ENCODE peak calls at places on chromosomes 1 and 21, in seven cellular contexts. C, N, M, H, Y, V and W are unnamed samples.

GRCh38 chr1:160722726-160723125 is 11.1 kb upstream of the CD48 start:
- DNase-seq in C (no peak), N (no peak), M (no peak), H (no peak), Y (no peak), V (no peak), W (no peak)

GRCh38 chr1:245365621-245366020 is 210.8 kb downstream of the KIF26B start:
- DNase-seq in C (no peak), N (no peak), M (no peak), H (no peak), Y (no peak), V (no peak), W (no peak)

GRCh38 chr1:40313329-40313957 is 3.6 kb downstream of the COL9A2 start:
- DNase-seq in C (no peak), N (no peak), M (no peak), H (no peak), Y (peak; percentile 75), V (no peak), W (no peak)

GRCh38 chr1:7010534-7011200 is 225.4 kb downstream of the CAMTA1 start:
- DNase-seq in C (no peak), N (no peak), M (no peak), H (peak; percentile 84), Y (no peak), V (no peak), W (no peak)

GRCh38 chr1:188269956-188270355 is 1441.2 kb downstream of the PLA2G4A start:
- DNase-seq in C (no peak), N (peak; percentile 6), M (no peak), H (no peak), Y (no peak), V (no peak), W (no peak)

GRCh38 chr1:41891403-41891896 is 27.3 kb downstream of the HIVEP3 start:
- DNase-seq in C (peak; percentile 41), N (peak; percentile 54), M (no peak), H (peak; percentile 28), Y (peak; percentile 67), V (peak; percentile 55), W (no peak)

GRCh38 chr1:231040019-231040799 is at the start of gene FAM89A:
- DNase-seq in C (peak; percentile 74), N (no peak), M (peak; percentile 95), H (peak; percentile 72), Y (peak; percentile 86), V (no peak), W (peak; percentile 54)

GRCh38 chr1:15154480-15155036 is 1.0 kb downstream of the TMEM51 start:
- DNase-seq in C (peak; percentile 49), N (no peak), M (peak; percentile 85), H (peak; percentile 61), Y (peak; percentile 59), V (no peak), W (no peak)

GRCh38 chr1:212529211-212529731 is 79.3 kb upstream of the ATF3 start:
- DNase-seq in C (no peak), N (peak; percentile 61), M (no peak), H (no peak), Y (no peak), V (no peak), W (peak; percentile 23)

GRCh38 chr1:60936052-60936619 is 146.2 kb upstream of the NFIA start:
- DNase-seq in C (no peak), N (no peak), M (no peak), H (no peak), Y (no peak), V (no peak), W (no peak)

GRCh38 chr1:53406551-53407235 is 52.5 kb upstream of the DMRTB1 start:
- DNase-seq in C (no peak), N (no peak), M (no peak), H (no peak), Y (no peak), V (no peak), W (no peak)

GRCh38 chr1:161223805-161224694 is 622 bp upstream of the APOA2 start:
- DNase-seq in C (no peak), N (no peak), M (no peak), H (no peak), Y (peak; percentile 75), V (no peak), W (no peak)

GRCh38 chr1:240691521-240692338 is 79.8 kb upstream of the GREM2 start:
- DNase-seq in C (peak; percentile 36), N (peak; percentile 78), M (no peak), H (no peak), Y (no peak), V (peak; percentile 44), W (peak; percentile 14)

GRCh38 chr1:2821373-2821955 is 20.0 kb upstream of the TTC34 start:
- DNase-seq in C (no peak), N (no peak), M (peak; percentile 60), H (no peak), Y (no peak), V (no peak), W (no peak)

GRCh38 chr1:24557711-24558121 is 1.8 kb downstream of the NCMAP start:
- DNase-seq in C (peak; percentile 49), N (no peak), M (no peak), H (peak; percentile 62), Y (peak; percentile 71), V (no peak), W (no peak)

GRCh38 chr1:27528701-27529637 is 39.0 kb upstream of the WASF2 start:
- DNase-seq in C (no peak), N (peak; percentile 79), M (no peak), H (no peak), Y (peak; percentile 64), V (peak; percentile 82), W (no peak)

GRCh38 chr1:30034627-30035521 is 688.5 kb downstream of the MATN1 start:
- DNase-seq in C (no peak), N (peak; percentile 5), M (peak; percentile 20), H (no peak), Y (peak; percentile 40), V (no peak), W (no peak)

GRCh38 chr1:159953866-159954515 is at the start of gene SLAMF9:
- DNase-seq in C (no peak), N (peak; percentile 70), M (no peak), H (no peak), Y (no peak), V (no peak), W (no peak)

GRCh38 chr1:208942394-208942793 is 641.1 kb upstream of the CAMK1G start:
- DNase-seq in C (no peak), N (no peak), M (no peak), H (no peak), Y (no peak), V (no peak), W (no peak)

GRCh38 chr1:97820470-97821188 is 100.2 kb downstream of the DPYD start:
- DNase-seq in C (no peak), N (peak; percentile 58), M (no peak), H (no peak), Y (no peak), V (no peak), W (no peak)

GRCh38 chr1:175073633-175074032 is 6.0 kb downstream of the TNN start:
- DNase-seq in C (no peak), N (no peak), M (no peak), H (no peak), Y (no peak), V (no peak), W (no peak)

GRCh38 chr1:167110586-167110985 is 16.7 kb downstream of the STYXL2 start:
- DNase-seq in C (no peak), N (no peak), M (no peak), H (no peak), Y (no peak), V (no peak), W (no peak)

GRCh38 chr1:227731241-227731677 is 3.8 kb downstream of the JMJD4 start:
- DNase-seq in C (no peak), N (no peak), M (no peak), H (no peak), Y (no peak), V (no peak), W (no peak)

GRCh38 chr1:72724951-72725863 is 442.9 kb upstream of the NEGR1 start:
- DNase-seq in C (no peak), N (no peak), M (peak; percentile 22), H (no peak), Y (no peak), V (no peak), W (no peak)

GRCh38 chr21:31403596-31404333 is 59.7 kb upstream of the TIAM1 start:
- DNase-seq in C (no peak), N (no peak), M (no peak), H (no peak), Y (no peak), V (no peak), W (no peak)

GRCh38 chr1:195218428-195219212 is 1389.6 kb downstream of the KCNT2 start:
- DNase-seq in C (no peak), N (no peak), M (peak; percentile 63), H (no peak), Y (no peak), V (no peak), W (no peak)
- TF ChIP-seq POLR2A in C (no peak), N (no peak), M (no peak), H (no peak), Y (no peak), V (no peak), W (no peak)

GRCh38 chr1:20633190-20634064 is at the start of gene PINK1:
- DNase-seq in C (peak; percentile 84), N (peak; percentile 53), M (peak; percentile 98), H (peak; percentile 83), Y (peak; percentile 89), V (peak; percentile 81), W (peak; percentile 54)
- TF ChIP-seq POLR2A in C (no peak), N (peak; percentile 36), M (peak; percentile 95), H (peak; percentile 56), Y (peak; percentile 92), V (peak; percentile 97), W (peak; percentile 41)

GRCh38 chr1:35190784-35191183 is 2.2 kb downstream of the SFPQ start:
- DNase-seq in C (no peak), N (no peak), M (no peak), H (no peak), Y (no peak), V (no peak), W (no peak)
- TF ChIP-seq POLR2A in C (no peak), N (no peak), M (no peak), H (no peak), Y (no peak), V (no peak), W (no peak)

DNA sequence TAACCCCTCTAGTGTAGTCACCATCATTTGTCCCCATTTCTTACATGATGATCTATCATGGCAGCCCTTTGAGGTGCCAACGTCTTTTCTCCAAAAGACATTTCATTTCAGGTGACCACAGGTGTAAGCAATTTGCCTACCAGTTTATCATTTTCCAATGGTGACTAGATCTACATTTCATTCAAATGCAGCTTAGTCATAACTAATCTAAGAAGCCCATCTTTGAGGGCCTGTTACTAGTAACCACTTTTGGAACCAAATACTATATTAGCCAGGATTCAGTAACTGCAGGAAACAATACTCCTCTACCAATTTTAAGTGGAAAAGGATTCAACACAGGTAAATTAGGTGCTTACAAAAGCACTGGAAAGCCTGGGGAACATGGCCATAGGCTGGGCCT is 30.6 kb upstream of the TMEM54 start:
- DNase-seq in C (no peak), N (no peak), M (no peak), H (no peak), Y (no peak), V (no peak), W (no peak)
- TF ChIP-seq POLR2A in C (no peak), N (no peak), M (no peak), H (no peak), Y (no peak), V (no peak), W (no peak)